ENCODE peak calls at places on chromosomes 13 and 19, in ten cellular contexts. K is Calu3, G is breast epithelium, C is fibroblast of lung, A is hepatocyte, T is fibroblast of mammary gland, M is upper lobe of left lung, N is neural crest cell, Q is WTC11, U is lower leg skin. F is an unnamed sample.

GRCh38 chr13:106570354-106570822 is 2.5 kb upstream of the ARGLU1 start:
- DNase-seq in K (peak; percentile 73), G (peak; percentile 88), T (peak; percentile 81), U (peak; percentile 90), C (peak; percentile 51), M (peak; percentile 79), Q (peak; percentile 85), A (peak; percentile 83), N (peak; percentile 28), F (no peak)

GRCh38 chr19:32676186-32676894 is 692 bp downstream of the RGS9BP start:
- DNase-seq in G (no peak), A (peak; percentile 61), M (no peak), N (no peak), U (no peak), C (no peak), K (peak; percentile 47), T (no peak), Q (peak; percentile 55), F (no peak)

GRCh38 chr13:21997726-21998125 is 326.9 kb downstream of the FGF9 start:
- DNase-seq in C (no peak), K (no peak), N (no peak), T (no peak), U (no peak), G (no peak), A (no peak), M (no peak), Q (no peak), F (no peak)

GRCh38 chr19:49817964-49818690 is at the start of gene MED25:
- DNase-seq in C (peak; percentile 88), N (peak; percentile 82), M (peak; percentile 82), T (peak; percentile 77), U (peak; percentile 96), G (peak; percentile 75), K (peak; percentile 91), Q (peak; percentile 86), A (peak; percentile 92), F (peak; percentile 67)

GRCh38 chr19:51809787-51810186 is 14.8 kb downstream of the FPR3 start:
- DNase-seq in T (no peak), A (no peak), M (no peak), N (no peak), C (no peak), Q (no peak), U (peak; percentile 90), K (peak; percentile 7), G (no peak), F (no peak)

GRCh38 chr19:45953676-45954075 is 20.0 kb downstream of the NOVA2 start:
- DNase-seq in A (no peak), K (no peak), C (no peak), Q (no peak), M (no peak), N (no peak), G (no peak), T (no peak), U (no peak), F (no peak)

GRCh38 chr13:46949211-46949610 is 52.4 kb upstream of the HTR2A start:
- DNase-seq in Q (no peak), N (no peak), U (no peak), A (no peak), T (no peak), M (no peak), K (no peak), G (no peak), C (no peak), F (no peak)

GRCh38 chr19:44657211-44657921 is 13.7 kb downstream of the PVR start:
- DNase-seq in M (peak; percentile 57), U (peak; percentile 89), K (peak; percentile 77), A (peak; percentile 78), C (peak; percentile 75), T (peak; percentile 72), Q (peak; percentile 90), G (peak; percentile 23), N (peak; percentile 79), F (peak; percentile 28)

GRCh38 chr19:44912854-44913253 is 1.6 kb upstream of the APOC1 start:
- DNase-seq in K (no peak), M (peak; percentile 68), C (peak; percentile 55), Q (no peak), N (no peak), A (no peak), U (no peak), G (peak; percentile 36), T (no peak), F (no peak)

GRCh38 chr13:91805605-91806004 is 407.2 kb downstream of the GPC5 start:
- DNase-seq in Q (no peak), M (no peak), U (no peak), A (no peak), N (no peak), K (no peak), T (no peak), C (peak; percentile 16), G (no peak), F (no peak)

GRCh38 chr19:56144396-56144795 is 3.3 kb downstream of the ZNF444 start:
- DNase-seq in T (no peak), G (no peak), U (no peak), M (no peak), A (no peak), C (no peak), Q (no peak), N (no peak), K (no peak), F (no peak)

GRCh38 chr19:4338441-4339350 is at the start of gene STAP2:
- DNase-seq in M (peak; percentile 88), T (no peak), Q (peak; percentile 52), N (no peak), A (peak; percentile 86), K (peak; percentile 78), C (no peak), G (peak; percentile 77), U (no peak), F (no peak)

GRCh38 chr19:4345656-4346383 is 2.5 kb downstream of the MPND start:
- DNase-seq in G (no peak), U (no peak), M (no peak), T (no peak), C (no peak), N (no peak), Q (no peak), A (peak; percentile 19), K (no peak), F (no peak)

GRCh38 chr19:4343845-4344713 is 717 bp downstream of the MPND start:
- DNase-seq in C (no peak), K (no peak), N (no peak), A (peak; percentile 52), G (no peak), M (no peak), Q (no peak), U (peak; percentile 88), T (no peak), F (peak; percentile 57)

GRCh38 chr19:4343056-4343844 is at the start of gene MPND:
- DNase-seq in N (peak; percentile 86), G (peak; percentile 87), T (peak; percentile 64), A (peak; percentile 96), K (peak; percentile 92), M (peak; percentile 95), U (peak; percentile 98), C (peak; percentile 70), Q (peak; percentile 89), F (peak; percentile 76)

DNA sequence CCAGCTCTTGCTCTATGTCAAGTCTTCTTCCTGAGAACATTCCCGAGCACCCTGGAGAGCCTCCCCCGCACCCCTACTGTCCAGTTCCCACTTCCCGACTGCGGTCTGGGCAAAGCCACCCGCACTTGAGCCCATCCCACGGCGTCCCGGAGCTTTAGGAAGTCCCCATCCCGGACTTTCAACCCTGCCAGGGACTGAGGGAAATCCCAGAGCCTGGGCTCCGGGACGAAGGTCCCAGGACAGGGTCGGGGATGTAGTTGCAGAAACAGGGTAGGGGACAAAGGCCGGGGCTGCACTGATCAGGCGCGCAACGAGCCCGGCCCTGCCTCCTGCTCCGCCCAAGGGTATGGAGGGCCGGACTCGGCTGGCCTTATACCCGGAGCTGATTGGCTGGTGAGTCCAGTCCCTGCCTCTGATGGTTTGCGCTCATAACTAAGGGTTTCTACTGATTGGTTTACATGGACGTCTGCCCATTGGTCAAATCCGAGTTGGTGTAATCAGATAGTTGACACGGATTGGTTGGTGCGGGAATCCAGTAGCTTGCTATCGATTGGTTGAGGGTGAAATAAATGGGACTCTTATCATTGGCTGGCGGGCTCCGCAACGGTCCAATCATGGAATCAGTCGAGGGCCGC is 824 bp upstream of the MPND start:
- DNase-seq in M (peak; percentile 98), Q (peak; percentile 96), K (peak; percentile 89), C (peak; percentile 100), U (peak; percentile 99), G (peak; percentile 99), A (peak; percentile 99), T (peak; percentile 100), N (peak; percentile 92), F (peak; percentile 90)
- TF ChIP-seq CTCF in M (no peak), Q (no peak), K (no peak), C (no peak), U (no peak), G (peak; percentile 13), A (no peak), T (no peak), N (no peak), F (no peak)

GRCh38 chr19:6032381-6032780 is 54.4 kb upstream of the RANBP3 start:
- DNase-seq in G (no peak), T (no peak), U (peak; percentile 56), Q (no peak), N (no peak), K (no peak), M (no peak), C (no peak), A (no peak), F (no peak)
- TF ChIP-seq CTCF in G (no peak), T (no peak), U (no peak), Q (no peak), N (no peak), K (no peak), M (no peak), C (no peak), A (no peak), F (no peak)

GRCh38 chr19:1729568-1729925 is 23.8 kb upstream of the ONECUT3 start:
- DNase-seq in U (no peak), K (no peak), T (no peak), A (no peak), M (no peak), C (no peak), N (no peak), G (no peak), Q (no peak), F (no peak)
- TF ChIP-seq CTCF in U (no peak), K (no peak), T (no peak), A (no peak), M (no peak), C (no peak), N (no peak), G (no peak), Q (no peak), F (no peak)

GRCh38 chr13:70964124-70964523 is 855.9 kb upstream of the KLHL1 start:
- DNase-seq in G (no peak), K (peak; percentile 1), U (no peak), N (no peak), C (peak; percentile 17), A (no peak), Q (no peak), T (no peak), M (no peak), F (no peak)
- TF ChIP-seq CTCF in G (no peak), K (no peak), U (no peak), N (peak; percentile 50), C (peak; percentile 44), A (peak; percentile 24), Q (peak; percentile 15), T (no peak), M (no peak), F (no peak)